ENCODE peak calls at places on chromosomes 2 and 18, in five cellular contexts. One of them, this sample, is unnamed.

GRCh38 chr2:43023791-43024514 is 202.5 kb downstream of the ZFP36L2 start:
- DNase-seq in neuronal stem cell: no peak
- DNase-seq in fibroblast of gingiva: no peak
- DNase-seq in lower leg skin: peak; percentile 70
- DNase-seq in SJSA1: no peak
- DNase-seq in this sample: no peak

GRCh38 chr2:237478969-237479368 is 8.1 kb upstream of the MLPH start:
- DNase-seq in neuronal stem cell: no peak
- DNase-seq in fibroblast of gingiva: no peak
- DNase-seq in lower leg skin: no peak
- DNase-seq in SJSA1: no peak
- DNase-seq in this sample: no peak

GRCh38 chr2:170739048-170739447 is 23.9 kb downstream of the SP5 start:
- DNase-seq in neuronal stem cell: no peak
- DNase-seq in fibroblast of gingiva: peak; percentile 86
- DNase-seq in lower leg skin: no peak
- DNase-seq in SJSA1: peak; percentile 65
- DNase-seq in this sample: peak; percentile 79

GRCh38 chr2:224359569-224359968 is 42.3 kb downstream of the FAM124B start:
- DNase-seq in neuronal stem cell: no peak
- DNase-seq in fibroblast of gingiva: no peak
- DNase-seq in lower leg skin: no peak
- DNase-seq in SJSA1: no peak
- DNase-seq in this sample: no peak

GRCh38 chr2:119545076-119545475 is 827 bp downstream of the CFAP221 start:
- DNase-seq in neuronal stem cell: no peak
- DNase-seq in fibroblast of gingiva: no peak
- DNase-seq in lower leg skin: no peak
- DNase-seq in SJSA1: no peak
- DNase-seq in this sample: no peak

GRCh38 chr18:2988041-2988794 is 24.7 kb downstream of the LPIN2 start:
- DNase-seq in neuronal stem cell: no peak
- DNase-seq in fibroblast of gingiva: peak; percentile 85
- DNase-seq in lower leg skin: no peak
- DNase-seq in SJSA1: no peak
- DNase-seq in this sample: no peak

GRCh38 chr18:34710430-34711386 is 610 bp downstream of the DTNA start:
- DNase-seq in neuronal stem cell: no peak
- DNase-seq in fibroblast of gingiva: peak; percentile 93
- DNase-seq in lower leg skin: no peak
- DNase-seq in SJSA1: peak; percentile 54
- DNase-seq in this sample: peak; percentile 81

GRCh38 chr2:211086049-211086448 is 529.6 kb downstream of the CPS1 start:
- DNase-seq in neuronal stem cell: peak; percentile 31
- DNase-seq in fibroblast of gingiva: no peak
- DNase-seq in lower leg skin: no peak
- DNase-seq in SJSA1: no peak
- DNase-seq in this sample: no peak

GRCh38 chr18:5175378-5175777 is 21.7 kb downstream of the AKAIN1 start:
- DNase-seq in neuronal stem cell: no peak
- DNase-seq in fibroblast of gingiva: no peak
- DNase-seq in lower leg skin: no peak
- DNase-seq in SJSA1: no peak
- DNase-seq in this sample: no peak

GRCh38 chr2:9757430-9758287 is 85.6 kb upstream of the TAF1B start:
- DNase-seq in neuronal stem cell: no peak
- DNase-seq in fibroblast of gingiva: no peak
- DNase-seq in lower leg skin: no peak
- DNase-seq in SJSA1: no peak
- DNase-seq in this sample: no peak

GRCh38 chr18:68034293-68034692 is 517.8 kb upstream of the DSEL start:
- DNase-seq in neuronal stem cell: no peak
- DNase-seq in fibroblast of gingiva: peak; percentile 46
- DNase-seq in lower leg skin: no peak
- DNase-seq in SJSA1: no peak
- DNase-seq in this sample: peak; percentile 48

GRCh38 chr2:22213237-22213636 is 1089.5 kb downstream of the TDRD15 start:
- DNase-seq in neuronal stem cell: no peak
- DNase-seq in fibroblast of gingiva: no peak
- DNase-seq in lower leg skin: no peak
- DNase-seq in SJSA1: no peak
- DNase-seq in this sample: no peak

GRCh38 chr18:48139427-48140347 is 209.2 kb upstream of the SMAD2 start:
- DNase-seq in neuronal stem cell: no peak
- DNase-seq in fibroblast of gingiva: no peak
- DNase-seq in lower leg skin: no peak
- DNase-seq in SJSA1: no peak
- DNase-seq in this sample: no peak

GRCh38 chr2:228092056-228092455 is 89.4 kb downstream of the SPHKAP start:
- DNase-seq in neuronal stem cell: no peak
- DNase-seq in fibroblast of gingiva: no peak
- DNase-seq in lower leg skin: no peak
- DNase-seq in SJSA1: no peak
- DNase-seq in this sample: no peak